ENCODE peak calls at places on chromosomes 4 and X, in eight cellular contexts. One of them, this sample, is unnamed.
A peak's percentile ranks its signal among the peaks of the same experiment; 100 is the strongest.

GRCh38 chrX:107683124-107683895 is 55.0 kb downstream of the PRPS1 start:
- DNase-seq in ascending aorta: no peak
- DNase-seq in hepatocyte: peak; percentile 61
- DNase-seq in tibial artery: peak; percentile 70
- DNase-seq in HepG2: no peak
- DNase-seq in psoas muscle: peak; percentile 27
- DNase-seq in suprapubic skin: peak; percentile 64
- DNase-seq in uterus: peak; percentile 58
- DNase-seq in this sample: peak; percentile 44

GRCh38 chrX:87409113-87409841 is 108.3 kb upstream of the KLHL4 start:
- DNase-seq in ascending aorta: peak; percentile 46
- DNase-seq in hepatocyte: peak; percentile 82
- DNase-seq in tibial artery: peak; percentile 84
- DNase-seq in HepG2: peak; percentile 15
- DNase-seq in psoas muscle: peak; percentile 30
- DNase-seq in suprapubic skin: no peak
- DNase-seq in uterus: peak; percentile 73
- DNase-seq in this sample: no peak

GRCh38 chrX:154472685-154473632 is 6.1 kb downstream of the LAGE3 start:
- DNase-seq in ascending aorta: no peak
- DNase-seq in hepatocyte: no peak
- DNase-seq in tibial artery: no peak
- DNase-seq in HepG2: no peak
- DNase-seq in psoas muscle: no peak
- DNase-seq in suprapubic skin: no peak
- DNase-seq in uterus: no peak
- DNase-seq in this sample: no peak

GRCh38 chr4:97645437-97645836 is 497.8 kb downstream of the STPG2 start:
- DNase-seq in ascending aorta: no peak
- DNase-seq in hepatocyte: no peak
- DNase-seq in tibial artery: no peak
- DNase-seq in HepG2: no peak
- DNase-seq in psoas muscle: no peak
- DNase-seq in suprapubic skin: no peak
- DNase-seq in uterus: no peak
- DNase-seq in this sample: no peak

GRCh38 chr4:153603258-153603657 is 80.8 kb upstream of the TLR2 start:
- DNase-seq in ascending aorta: no peak
- DNase-seq in hepatocyte: no peak
- DNase-seq in tibial artery: no peak
- DNase-seq in HepG2: no peak
- DNase-seq in psoas muscle: no peak
- DNase-seq in suprapubic skin: no peak
- DNase-seq in uterus: no peak
- DNase-seq in this sample: no peak

GRCh38 chr4:82775243-82775642 is 23.4 kb downstream of the SCD5 start:
- DNase-seq in ascending aorta: no peak
- DNase-seq in hepatocyte: no peak
- DNase-seq in tibial artery: no peak
- DNase-seq in HepG2: no peak
- DNase-seq in psoas muscle: no peak
- DNase-seq in suprapubic skin: no peak
- DNase-seq in uterus: no peak
- DNase-seq in this sample: no peak

GRCh38 chrX:10549280-10549679 is 71.1 kb downstream of the MID1 start:
- DNase-seq in ascending aorta: no peak
- DNase-seq in hepatocyte: no peak
- DNase-seq in tibial artery: no peak
- DNase-seq in HepG2: no peak
- DNase-seq in psoas muscle: no peak
- DNase-seq in suprapubic skin: no peak
- DNase-seq in uterus: no peak
- DNase-seq in this sample: peak; percentile 7

GRCh38 chrX:129606918-129607317 is 47.8 kb downstream of the APLN start:
- DNase-seq in ascending aorta: no peak
- DNase-seq in hepatocyte: peak; percentile 75
- DNase-seq in tibial artery: no peak
- DNase-seq in HepG2: peak; percentile 30
- DNase-seq in psoas muscle: no peak
- DNase-seq in suprapubic skin: peak; percentile 73
- DNase-seq in uterus: peak; percentile 57
- DNase-seq in this sample: peak; percentile 25

GRCh38 chr4:11894976-11895375 is 466.3 kb upstream of the HS3ST1 start:
- DNase-seq in ascending aorta: no peak
- DNase-seq in hepatocyte: no peak
- DNase-seq in tibial artery: no peak
- DNase-seq in HepG2: no peak
- DNase-seq in psoas muscle: no peak
- DNase-seq in suprapubic skin: no peak
- DNase-seq in uterus: no peak
- DNase-seq in this sample: no peak

GRCh38 chrX:103052625-103053024 is 11.3 kb downstream of the BEX1 start:
- DNase-seq in ascending aorta: no peak
- DNase-seq in hepatocyte: no peak
- DNase-seq in tibial artery: no peak
- DNase-seq in HepG2: peak; percentile 2
- DNase-seq in psoas muscle: no peak
- DNase-seq in suprapubic skin: no peak
- DNase-seq in uterus: no peak
- DNase-seq in this sample: no peak

GRCh38 chr4:182648766-182649165 is 268.4 kb downstream of the DCTD start:
- DNase-seq in ascending aorta: no peak
- DNase-seq in hepatocyte: no peak
- DNase-seq in tibial artery: no peak
- DNase-seq in HepG2: no peak
- DNase-seq in psoas muscle: no peak
- DNase-seq in suprapubic skin: no peak
- DNase-seq in uterus: no peak
- DNase-seq in this sample: no peak

DNA sequence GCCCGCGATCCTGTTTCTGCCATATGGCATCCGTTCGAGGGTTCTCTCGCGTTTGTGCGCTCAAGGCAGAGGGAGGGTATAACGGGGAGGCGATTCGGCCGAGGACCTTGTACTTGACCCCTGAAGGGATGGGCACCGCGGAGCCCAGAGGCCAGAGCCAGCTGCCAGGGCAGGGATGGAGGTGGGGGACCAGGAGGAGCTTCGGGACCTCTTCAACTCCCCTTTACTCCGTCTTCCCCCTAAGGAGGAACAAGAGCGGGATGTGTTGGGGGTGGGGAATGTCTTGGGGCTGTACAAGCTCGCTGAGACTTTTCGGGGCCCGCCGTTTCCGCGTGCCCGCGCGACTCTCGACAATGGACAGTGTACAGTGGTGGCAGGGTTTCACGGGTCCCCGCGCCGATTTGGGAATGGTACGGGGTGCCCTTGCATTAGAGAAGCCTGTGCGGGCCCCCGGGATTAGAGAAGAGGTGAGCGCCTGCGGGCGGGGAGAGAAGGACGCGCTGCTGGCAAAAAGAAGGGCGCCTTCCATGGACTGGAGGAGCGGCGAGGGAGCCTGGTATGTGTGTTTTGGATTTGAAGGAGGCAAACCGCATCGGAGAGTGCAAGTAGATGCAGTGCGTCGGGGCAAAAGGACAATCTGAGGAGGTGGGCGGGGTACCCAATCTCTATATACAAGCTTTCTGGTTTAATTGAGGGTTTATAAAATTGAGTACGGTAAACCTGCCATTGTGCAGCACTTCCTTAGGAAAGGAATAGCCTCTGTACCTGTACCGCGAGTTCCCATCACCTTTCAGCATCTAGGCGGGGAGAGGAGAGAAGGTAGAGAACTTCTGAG is 841 bp downstream of the UGT8 start:
- DNase-seq in ascending aorta: no peak
- DNase-seq in hepatocyte: peak; percentile 49
- DNase-seq in tibial artery: no peak
- DNase-seq in HepG2: no peak
- DNase-seq in psoas muscle: no peak
- DNase-seq in suprapubic skin: no peak
- DNase-seq in uterus: no peak
- DNase-seq in this sample: no peak
- H3K27me3 ChIP-seq in ascending aorta: peaks cover 8% of the 10 kb centered on the region
- H3K27me3 ChIP-seq in hepatocyte: peaks cover 11% of the 10 kb centered on the region
- H3K27me3 ChIP-seq in tibial artery: no peaks in the 10 kb centered on the region
- H3K27me3 ChIP-seq in HepG2: no peaks in the 10 kb centered on the region
- H3K27me3 ChIP-seq in psoas muscle: no peaks in the 10 kb centered on the region
- H3K27me3 ChIP-seq in suprapubic skin: peaks cover 38% of the 10 kb centered on the region
- H3K27me3 ChIP-seq in uterus: no peaks in the 10 kb centered on the region
- H3K27me3 ChIP-seq in this sample: peaks cover 6% of the 10 kb centered on the region

GRCh38 chrX:15418041-15418706 is 34.0 kb upstream of the VEGFD start:
- DNase-seq in ascending aorta: no peak
- DNase-seq in hepatocyte: no peak
- DNase-seq in tibial artery: no peak
- DNase-seq in HepG2: no peak
- DNase-seq in psoas muscle: no peak
- DNase-seq in suprapubic skin: no peak
- DNase-seq in uterus: no peak
- DNase-seq in this sample: no peak

GRCh38 chrX:15416133-15416993 is 32.1 kb upstream of the VEGFD start:
- DNase-seq in ascending aorta: no peak
- DNase-seq in hepatocyte: no peak
- DNase-seq in tibial artery: no peak
- DNase-seq in HepG2: no peak
- DNase-seq in psoas muscle: no peak
- DNase-seq in suprapubic skin: no peak
- DNase-seq in uterus: no peak
- DNase-seq in this sample: no peak

GRCh38 chrX:15413101-15413500 is 28.9 kb upstream of the VEGFD start:
- DNase-seq in ascending aorta: no peak
- DNase-seq in hepatocyte: no peak
- DNase-seq in tibial artery: no peak
- DNase-seq in HepG2: no peak
- DNase-seq in psoas muscle: no peak
- DNase-seq in suprapubic skin: no peak
- DNase-seq in uterus: no peak
- DNase-seq in this sample: no peak

GRCh38 chrX:15418707-15419181 is 34.5 kb upstream of the VEGFD start:
- DNase-seq in ascending aorta: no peak
- DNase-seq in hepatocyte: no peak
- DNase-seq in tibial artery: no peak
- DNase-seq in HepG2: no peak
- DNase-seq in psoas muscle: no peak
- DNase-seq in suprapubic skin: no peak
- DNase-seq in uterus: no peak
- DNase-seq in this sample: no peak
- H3K27ac ChIP-seq in ascending aorta: no peak overlapping the region
- H3K27ac ChIP-seq in hepatocyte: no peak overlapping the region
- H3K27ac ChIP-seq in tibial artery: no peak overlapping the region
- H3K27ac ChIP-seq in HepG2: no peak overlapping the region
- H3K27ac ChIP-seq in psoas muscle: no peak overlapping the region
- H3K27ac ChIP-seq in suprapubic skin: no peak overlapping the region
- H3K27ac ChIP-seq in uterus: no peak overlapping the region
- H3K27ac ChIP-seq in this sample: no peak overlapping the region

GRCh38 chr4:186543206-186543605 is 12.2 kb downstream of the MTNR1A start:
- DNase-seq in ascending aorta: no peak
- DNase-seq in hepatocyte: no peak
- DNase-seq in tibial artery: no peak
- DNase-seq in HepG2: no peak
- DNase-seq in psoas muscle: no peak
- DNase-seq in suprapubic skin: no peak
- DNase-seq in uterus: no peak
- DNase-seq in this sample: no peak
- H3K27me3 ChIP-seq in ascending aorta: no peaks in the 10 kb centered on the region
- H3K27me3 ChIP-seq in hepatocyte: no peaks in the 10 kb centered on the region
- H3K27me3 ChIP-seq in tibial artery: no peaks in the 10 kb centered on the region
- H3K27me3 ChIP-seq in HepG2: peaks cover 1% of the 10 kb centered on the region
- H3K27me3 ChIP-seq in psoas muscle: no peaks in the 10 kb centered on the region
- H3K27me3 ChIP-seq in suprapubic skin: no peaks in the 10 kb centered on the region
- H3K27me3 ChIP-seq in uterus: no peaks in the 10 kb centered on the region
- H3K27me3 ChIP-seq in this sample: no peaks in the 10 kb centered on the region

GRCh38 chrX:65726708-65727107 is 59.3 kb downstream of the MSN start:
- DNase-seq in ascending aorta: no peak
- DNase-seq in hepatocyte: no peak
- DNase-seq in tibial artery: no peak
- DNase-seq in HepG2: no peak
- DNase-seq in psoas muscle: no peak
- DNase-seq in suprapubic skin: no peak
- DNase-seq in uterus: no peak
- DNase-seq in this sample: no peak

GRCh38 chrX:65731684-65732289 is 64.3 kb downstream of the MSN start:
- DNase-seq in ascending aorta: no peak
- DNase-seq in hepatocyte: no peak
- DNase-seq in tibial artery: no peak
- DNase-seq in HepG2: no peak
- DNase-seq in psoas muscle: no peak
- DNase-seq in suprapubic skin: no peak
- DNase-seq in uterus: no peak
- DNase-seq in this sample: no peak
- H3K27ac ChIP-seq in ascending aorta: no peak overlapping the region
- H3K27ac ChIP-seq in hepatocyte: no peak overlapping the region
- H3K27ac ChIP-seq in tibial artery: no peak overlapping the region
- H3K27ac ChIP-seq in HepG2: no peak overlapping the region
- H3K27ac ChIP-seq in psoas muscle: no peak overlapping the region
- H3K27ac ChIP-seq in suprapubic skin: no peak overlapping the region
- H3K27ac ChIP-seq in uterus: no peak overlapping the region
- H3K27ac ChIP-seq in this sample: no peak overlapping the region

DNA sequence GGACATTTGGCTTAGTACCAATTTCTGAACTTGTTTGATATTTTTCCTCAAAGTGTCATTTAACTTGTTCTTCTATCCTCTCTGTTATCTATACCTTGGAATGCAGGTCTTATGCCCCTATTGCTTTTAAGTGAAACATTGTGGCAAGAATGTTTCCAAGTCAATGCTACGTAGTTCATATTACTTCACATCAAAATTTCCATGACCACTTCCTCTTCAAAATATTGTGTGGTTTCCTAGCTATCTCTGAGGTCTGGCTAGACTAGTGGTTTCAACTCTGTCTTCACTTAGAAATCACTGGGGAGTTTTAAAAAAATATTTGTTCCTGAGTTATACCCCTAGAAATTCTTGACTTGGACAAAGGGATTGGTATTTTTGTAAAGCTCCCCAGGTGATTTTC is 20.2 kb upstream of the RASGEF1B start:
- DNase-seq in ascending aorta: no peak
- DNase-seq in hepatocyte: no peak
- DNase-seq in tibial artery: no peak
- DNase-seq in HepG2: no peak
- DNase-seq in psoas muscle: no peak
- DNase-seq in suprapubic skin: no peak
- DNase-seq in uterus: no peak
- DNase-seq in this sample: no peak
- H3K27me3 ChIP-seq in ascending aorta: no peaks in the 10 kb centered on the region
- H3K27me3 ChIP-seq in hepatocyte: no peaks in the 10 kb centered on the region
- H3K27me3 ChIP-seq in tibial artery: no peaks in the 10 kb centered on the region
- H3K27me3 ChIP-seq in HepG2: no peaks in the 10 kb centered on the region
- H3K27me3 ChIP-seq in psoas muscle: no peaks in the 10 kb centered on the region
- H3K27me3 ChIP-seq in suprapubic skin: no peaks in the 10 kb centered on the region
- H3K27me3 ChIP-seq in uterus: no peaks in the 10 kb centered on the region
- H3K27me3 ChIP-seq in this sample: no peaks in the 10 kb centered on the region

This sample was measured in prostate gland.